ENCODE peak calls at places on chromosomes 7 and 10, in four cellular contexts. One of them, this sample, is unnamed.

GRCh38 chr7:100983451-100984187 is 14.3 kb downstream of the MUC12 start:
- DNase-seq in breast epithelium: no peak
- DNase-seq in cardiac muscle cell: no peak
- DNase-seq in AG10803: peak; percentile 89
- DNase-seq in this sample: peak; percentile 21

GRCh38 chr10:119871881-119872609 is 598 bp downstream of the MCMBP start:
- DNase-seq in breast epithelium: no peak
- DNase-seq in cardiac muscle cell: peak; percentile 76
- DNase-seq in AG10803: peak; percentile 35
- DNase-seq in this sample: peak; percentile 45

GRCh38 chr10:541750-542371 is 147.6 kb downstream of the DIP2C start:
- DNase-seq in breast epithelium: no peak
- DNase-seq in cardiac muscle cell: no peak
- DNase-seq in AG10803: no peak
- DNase-seq in this sample: no peak

GRCh38 chr7:156896388-156897022 is 3.5 kb upstream of the LMBR1 start:
- DNase-seq in breast epithelium: no peak
- DNase-seq in cardiac muscle cell: no peak
- DNase-seq in AG10803: no peak
- DNase-seq in this sample: no peak

GRCh38 chr7:105800849-105801534 is 75.4 kb downstream of the ATXN7L1 start:
- DNase-seq in breast epithelium: no peak
- DNase-seq in cardiac muscle cell: no peak
- DNase-seq in AG10803: no peak
- DNase-seq in this sample: no peak

GRCh38 chr10:88848499-88848898 is 3.1 kb downstream of the ANKRD22 start:
- DNase-seq in breast epithelium: no peak
- DNase-seq in cardiac muscle cell: no peak
- DNase-seq in AG10803: peak; percentile 67
- DNase-seq in this sample: peak; percentile 78

GRCh38 chr7:2005746-2006145 is 227.0 kb downstream of the MAD1L1 start:
- DNase-seq in breast epithelium: no peak
- DNase-seq in cardiac muscle cell: no peak
- DNase-seq in AG10803: no peak
- DNase-seq in this sample: no peak

GRCh38 chr7:127844707-127845331 is 186.4 kb downstream of the LRRC4 start:
- DNase-seq in breast epithelium: peak; percentile 51
- DNase-seq in cardiac muscle cell: no peak
- DNase-seq in AG10803: peak; percentile 42
- DNase-seq in this sample: peak; percentile 56

GRCh38 chr7:149295481-149295850 is 33.5 kb downstream of the ZNF783 start:
- DNase-seq in breast epithelium: no peak
- DNase-seq in cardiac muscle cell: no peak
- DNase-seq in AG10803: no peak
- DNase-seq in this sample: no peak

GRCh38 chr10:17428616-17429097 is 25.7 kb downstream of the ST8SIA6 start:
- DNase-seq in breast epithelium: no peak
- DNase-seq in cardiac muscle cell: no peak
- DNase-seq in AG10803: no peak
- DNase-seq in this sample: no peak

GRCh38 chr10:13102002-13102794 is 2.2 kb downstream of the OPTN start:
- DNase-seq in breast epithelium: no peak
- DNase-seq in cardiac muscle cell: no peak
- DNase-seq in AG10803: peak; percentile 68
- DNase-seq in this sample: peak; percentile 63

GRCh38 chr7:130560972-130561371 is 69.1 kb downstream of the MEST start:
- DNase-seq in breast epithelium: no peak
- DNase-seq in cardiac muscle cell: no peak
- DNase-seq in AG10803: peak; percentile 53
- DNase-seq in this sample: peak; percentile 28

GRCh38 chr10:120131183-120131582 is 238.7 kb downstream of the SEC23IP start:
- DNase-seq in breast epithelium: no peak
- DNase-seq in cardiac muscle cell: peak; percentile 81
- DNase-seq in AG10803: no peak
- DNase-seq in this sample: peak; percentile 1

GRCh38 chr10:32265756-32266155 is 81.2 kb downstream of the EPC1 start:
- DNase-seq in breast epithelium: no peak
- DNase-seq in cardiac muscle cell: no peak
- DNase-seq in AG10803: no peak
- DNase-seq in this sample: no peak

DNA sequence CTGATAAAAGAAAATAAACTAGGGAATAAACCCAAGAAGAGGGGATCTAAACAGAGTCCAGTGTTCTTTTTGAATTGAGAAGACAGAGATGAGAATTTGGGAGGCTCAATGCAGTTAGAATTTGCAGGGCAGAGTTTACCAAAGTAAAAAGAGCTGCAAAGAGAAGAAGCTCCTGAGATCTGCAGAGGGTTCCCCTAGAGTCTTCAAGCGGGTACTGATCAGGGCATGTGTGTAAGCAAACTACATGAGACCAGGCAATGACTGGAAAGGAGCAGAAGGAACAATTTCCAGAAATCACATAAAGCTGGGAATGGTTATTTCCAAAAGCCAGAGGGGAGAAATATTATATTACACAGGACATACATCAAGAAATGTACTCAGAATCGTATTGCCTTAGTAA is 58.1 kb upstream of the TES start:
- DNase-seq in breast epithelium: no peak
- DNase-seq in cardiac muscle cell: no peak
- DNase-seq in AG10803: no peak
- DNase-seq in this sample: no peak
- TF ChIP-seq CTCF in breast epithelium: no peak
- TF ChIP-seq CTCF in cardiac muscle cell: no peak
- TF ChIP-seq CTCF in AG10803: no peak
- TF ChIP-seq CTCF in this sample: no peak

GRCh38 chr7:45150199-45150598 is 7.4 kb upstream of the RAMP3 start:
- DNase-seq in breast epithelium: no peak
- DNase-seq in cardiac muscle cell: no peak
- DNase-seq in AG10803: no peak
- DNase-seq in this sample: no peak
- H3K4me3 ChIP-seq in breast epithelium: no peak overlapping the region
- H3K4me3 ChIP-seq in cardiac muscle cell: no peak overlapping the region
- H3K4me3 ChIP-seq in AG10803: no peak overlapping the region
- H3K4me3 ChIP-seq in this sample: no peak overlapping the region

GRCh38 chr7:152512711-152513110 is 76.9 kb upstream of the KMT2C start:
- DNase-seq in breast epithelium: no peak
- DNase-seq in cardiac muscle cell: no peak
- DNase-seq in AG10803: no peak
- DNase-seq in this sample: no peak

GRCh38 chr7:152516216-152516615 is 80.4 kb upstream of the KMT2C start:
- DNase-seq in breast epithelium: no peak
- DNase-seq in cardiac muscle cell: no peak
- DNase-seq in AG10803: no peak
- DNase-seq in this sample: no peak

GRCh38 chr7:152514771-152515105 is 78.9 kb upstream of the KMT2C start:
- DNase-seq in breast epithelium: no peak
- DNase-seq in cardiac muscle cell: no peak
- DNase-seq in AG10803: no peak
- DNase-seq in this sample: no peak

GRCh38 chr7:152513861-152514770 is 78.3 kb upstream of the KMT2C start:
- DNase-seq in breast epithelium: no peak
- DNase-seq in cardiac muscle cell: no peak
- DNase-seq in AG10803: no peak
- DNase-seq in this sample: no peak

DNA sequence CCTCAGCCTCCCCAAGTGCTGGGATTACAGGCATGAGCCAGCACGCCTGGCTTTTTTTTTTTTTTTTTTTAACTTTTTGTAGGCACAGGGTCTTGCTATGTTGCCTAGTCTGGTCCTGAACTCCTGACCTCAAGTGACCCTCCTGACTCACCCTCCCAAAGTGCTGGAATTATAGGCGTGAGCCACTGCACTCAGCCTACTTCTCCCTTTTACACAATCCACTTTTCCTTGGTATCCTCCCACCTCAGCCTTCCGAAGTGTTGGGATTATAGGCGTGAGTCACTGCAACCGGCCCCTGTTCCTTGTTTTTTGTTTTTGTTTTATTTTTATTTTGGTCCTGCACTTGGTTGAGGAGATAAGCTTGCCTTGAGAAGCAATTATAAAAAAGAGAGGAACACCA is 75.9 kb upstream of the KMT2C start:
- DNase-seq in breast epithelium: no peak
- DNase-seq in cardiac muscle cell: no peak
- DNase-seq in AG10803: no peak
- DNase-seq in this sample: no peak
- TF ChIP-seq CTCF in breast epithelium: no peak
- TF ChIP-seq CTCF in cardiac muscle cell: no peak
- TF ChIP-seq CTCF in AG10803: no peak
- TF ChIP-seq CTCF in this sample: no peak

DNA sequence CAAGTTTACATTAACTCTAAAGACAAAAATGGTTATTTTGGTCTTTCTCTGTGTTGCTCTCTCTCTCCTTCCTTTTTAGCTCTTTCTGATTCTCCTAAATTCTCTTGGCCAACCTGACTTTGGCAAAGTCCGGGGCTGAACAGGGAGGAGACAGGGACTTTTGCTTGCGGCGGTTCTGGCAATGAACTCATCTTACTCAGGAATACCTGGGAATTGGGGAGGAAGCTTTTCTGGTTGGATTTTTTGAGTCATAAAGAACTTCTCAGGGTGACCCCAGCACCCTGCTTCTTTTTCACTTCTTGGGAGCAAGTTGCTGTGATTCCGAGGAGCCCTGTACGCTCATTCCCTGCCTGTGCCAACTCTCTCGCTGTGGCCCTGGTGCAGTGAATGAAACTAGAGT is 16.0 kb downstream of the GATA3 start:
- DNase-seq in breast epithelium: peak; percentile 70
- DNase-seq in cardiac muscle cell: no peak
- DNase-seq in AG10803: no peak
- DNase-seq in this sample: no peak
- H3K4me3 ChIP-seq in breast epithelium: no peak overlapping the region
- H3K4me3 ChIP-seq in cardiac muscle cell: no peak overlapping the region
- H3K4me3 ChIP-seq in AG10803: no peak overlapping the region
- H3K4me3 ChIP-seq in this sample: no peak overlapping the region

GRCh38 chr10:94225589-94225988 is 137.2 kb downstream of the NOC3L start:
- DNase-seq in breast epithelium: no peak
- DNase-seq in cardiac muscle cell: no peak
- DNase-seq in AG10803: peak; percentile 5
- DNase-seq in this sample: peak; percentile 32
- TF ChIP-seq CTCF in breast epithelium: no peak
- TF ChIP-seq CTCF in cardiac muscle cell: peak; percentile 15
- TF ChIP-seq CTCF in AG10803: peak; percentile 26
- TF ChIP-seq CTCF in this sample: peak; percentile 32